ENCODE peak calls at places on chromosomes 2 and 18, in seven cellular contexts. One of them, this sample, is unnamed.

GRCh38 chr2:86453838-86454237 is 12.7 kb downstream of the KDM3A start:
- DNase-seq in dorsolateral prefrontal cortex: peak
- DNase-seq in AG08396: no peak
- DNase-seq in K562: no peak
- DNase-seq in body of pancreas: peak
- DNase-seq in colonic mucosa: peak
- DNase-seq in stimulated activated CD8-positive, alpha-beta memory T cell treated with anti-CD3 and anti-CD28 coated beads, Interleukin-15, amount 100 ng/mL, for 4 hours: no peak
- DNase-seq in this sample: peak

GRCh38 chr2:1974391-1974790 is 230.1 kb upstream of the PXDN start:
- DNase-seq in stimulated activated CD8-positive, alpha-beta memory T cell treated with anti-CD3 and anti-CD28 coated beads, Interleukin-15, amount 100 ng/mL, for 4 hours: no peak
- DNase-seq in body of pancreas: peak
- DNase-seq in colonic mucosa: no peak
- DNase-seq in dorsolateral prefrontal cortex: no peak
- DNase-seq in AG08396: no peak
- DNase-seq in K562: no peak
- DNase-seq in this sample: no peak

GRCh38 chr2:198134287-198134955 is 330.0 kb downstream of the PLCL1 start:
- DNase-seq in AG08396: no peak
- DNase-seq in stimulated activated CD8-positive, alpha-beta memory T cell treated with anti-CD3 and anti-CD28 coated beads, Interleukin-15, amount 100 ng/mL, for 4 hours: no peak
- DNase-seq in body of pancreas: no peak
- DNase-seq in colonic mucosa: no peak
- DNase-seq in K562: no peak
- DNase-seq in dorsolateral prefrontal cortex: no peak
- DNase-seq in this sample: no peak

GRCh38 chr2:225600865-225601264 is 201.4 kb downstream of the NYAP2 start:
- DNase-seq in K562: no peak
- DNase-seq in AG08396: no peak
- DNase-seq in stimulated activated CD8-positive, alpha-beta memory T cell treated with anti-CD3 and anti-CD28 coated beads, Interleukin-15, amount 100 ng/mL, for 4 hours: no peak
- DNase-seq in colonic mucosa: no peak
- DNase-seq in dorsolateral prefrontal cortex: no peak
- DNase-seq in body of pancreas: no peak
- DNase-seq in this sample: no peak

GRCh38 chr2:44186800-44187199 is 18.1 kb downstream of the PPM1B start:
- DNase-seq in K562: no peak
- DNase-seq in body of pancreas: no peak
- DNase-seq in dorsolateral prefrontal cortex: no peak
- DNase-seq in AG08396: no peak
- DNase-seq in colonic mucosa: no peak
- DNase-seq in stimulated activated CD8-positive, alpha-beta memory T cell treated with anti-CD3 and anti-CD28 coated beads, Interleukin-15, amount 100 ng/mL, for 4 hours: no peak
- DNase-seq in this sample: no peak

GRCh38 chr2:171706152-171706803 is 19.0 kb downstream of the DYNC1I2 start:
- DNase-seq in body of pancreas: no peak
- DNase-seq in AG08396: no peak
- DNase-seq in colonic mucosa: no peak
- DNase-seq in K562: peak
- DNase-seq in dorsolateral prefrontal cortex: no peak
- DNase-seq in stimulated activated CD8-positive, alpha-beta memory T cell treated with anti-CD3 and anti-CD28 coated beads, Interleukin-15, amount 100 ng/mL, for 4 hours: no peak
- DNase-seq in this sample: no peak

GRCh38 chr2:173432049-173432754 is 77.5 kb downstream of the CDCA7 start:
- DNase-seq in AG08396: peak
- DNase-seq in dorsolateral prefrontal cortex: no peak
- DNase-seq in stimulated activated CD8-positive, alpha-beta memory T cell treated with anti-CD3 and anti-CD28 coated beads, Interleukin-15, amount 100 ng/mL, for 4 hours: no peak
- DNase-seq in K562: no peak
- DNase-seq in body of pancreas: no peak
- DNase-seq in colonic mucosa: no peak
- DNase-seq in this sample: no peak

GRCh38 chr2:62307469-62308389 is 111.8 kb downstream of the B3GNT2 start:
- DNase-seq in body of pancreas: no peak
- DNase-seq in colonic mucosa: peak
- DNase-seq in stimulated activated CD8-positive, alpha-beta memory T cell treated with anti-CD3 and anti-CD28 coated beads, Interleukin-15, amount 100 ng/mL, for 4 hours: no peak
- DNase-seq in K562: no peak
- DNase-seq in dorsolateral prefrontal cortex: no peak
- DNase-seq in AG08396: no peak
- DNase-seq in this sample: no peak

GRCh38 chr18:48791636-48792105 is 159.1 kb downstream of the SMAD7 start:
- DNase-seq in dorsolateral prefrontal cortex: no peak
- DNase-seq in body of pancreas: no peak
- DNase-seq in colonic mucosa: no peak
- DNase-seq in K562: no peak
- DNase-seq in AG08396: no peak
- DNase-seq in stimulated activated CD8-positive, alpha-beta memory T cell treated with anti-CD3 and anti-CD28 coated beads, Interleukin-15, amount 100 ng/mL, for 4 hours: no peak
- DNase-seq in this sample: no peak

GRCh38 chr18:468841-469796 is 31.4 kb downstream of the COLEC12 start:
- DNase-seq in stimulated activated CD8-positive, alpha-beta memory T cell treated with anti-CD3 and anti-CD28 coated beads, Interleukin-15, amount 100 ng/mL, for 4 hours: no peak
- DNase-seq in colonic mucosa: no peak
- DNase-seq in dorsolateral prefrontal cortex: peak
- DNase-seq in AG08396: no peak
- DNase-seq in K562: no peak
- DNase-seq in body of pancreas: no peak
- DNase-seq in this sample: no peak

GRCh38 chr18:47215554-47216138 is 35.8 kb downstream of the SKOR2 start:
- DNase-seq in colonic mucosa: no peak
- DNase-seq in body of pancreas: peak
- DNase-seq in AG08396: peak
- DNase-seq in dorsolateral prefrontal cortex: peak
- DNase-seq in K562: peak
- DNase-seq in stimulated activated CD8-positive, alpha-beta memory T cell treated with anti-CD3 and anti-CD28 coated beads, Interleukin-15, amount 100 ng/mL, for 4 hours: no peak
- DNase-seq in this sample: peak

GRCh38 chr2:126777620-126777978 is 121.1 kb upstream of the TEX51 start:
- DNase-seq in K562: no peak
- DNase-seq in AG08396: no peak
- DNase-seq in body of pancreas: no peak
- DNase-seq in colonic mucosa: no peak
- DNase-seq in stimulated activated CD8-positive, alpha-beta memory T cell treated with anti-CD3 and anti-CD28 coated beads, Interleukin-15, amount 100 ng/mL, for 4 hours: no peak
- DNase-seq in dorsolateral prefrontal cortex: no peak
- DNase-seq in this sample: no peak

GRCh38 chr2:241860184-241861078 is 1.7 kb upstream of the PDCD1 start:
- DNase-seq in dorsolateral prefrontal cortex: no peak
- DNase-seq in body of pancreas: no peak
- DNase-seq in AG08396: no peak
- DNase-seq in stimulated activated CD8-positive, alpha-beta memory T cell treated with anti-CD3 and anti-CD28 coated beads, Interleukin-15, amount 100 ng/mL, for 4 hours: no peak
- DNase-seq in K562: no peak
- DNase-seq in colonic mucosa: no peak
- DNase-seq in this sample: peak

GRCh38 chr18:41938445-41938844 is 16.6 kb upstream of the PIK3C3 start:
- DNase-seq in body of pancreas: no peak
- DNase-seq in stimulated activated CD8-positive, alpha-beta memory T cell treated with anti-CD3 and anti-CD28 coated beads, Interleukin-15, amount 100 ng/mL, for 4 hours: no peak
- DNase-seq in AG08396: peak
- DNase-seq in dorsolateral prefrontal cortex: no peak
- DNase-seq in K562: no peak
- DNase-seq in colonic mucosa: no peak
- DNase-seq in this sample: peak

GRCh38 chr2:133232556-133232955 is 335.7 kb downstream of the NCKAP5 start:
- DNase-seq in dorsolateral prefrontal cortex: no peak
- DNase-seq in colonic mucosa: no peak
- DNase-seq in stimulated activated CD8-positive, alpha-beta memory T cell treated with anti-CD3 and anti-CD28 coated beads, Interleukin-15, amount 100 ng/mL, for 4 hours: no peak
- DNase-seq in AG08396: no peak
- DNase-seq in body of pancreas: no peak
- DNase-seq in K562: no peak
- DNase-seq in this sample: no peak

GRCh38 chr2:158457092-158457825 is 507 bp downstream of the PKP4 start:
- DNase-seq in AG08396: peak
- DNase-seq in body of pancreas: peak
- DNase-seq in K562: peak
- DNase-seq in colonic mucosa: peak
- DNase-seq in stimulated activated CD8-positive, alpha-beta memory T cell treated with anti-CD3 and anti-CD28 coated beads, Interleukin-15, amount 100 ng/mL, for 4 hours: peak
- DNase-seq in dorsolateral prefrontal cortex: peak
- DNase-seq in this sample: peak

GRCh38 chr2:187614756-187615155 is 60.5 kb upstream of the TFPI start:
- DNase-seq in K562: no peak
- DNase-seq in AG08396: peak
- DNase-seq in colonic mucosa: no peak
- DNase-seq in dorsolateral prefrontal cortex: no peak
- DNase-seq in body of pancreas: no peak
- DNase-seq in stimulated activated CD8-positive, alpha-beta memory T cell treated with anti-CD3 and anti-CD28 coated beads, Interleukin-15, amount 100 ng/mL, for 4 hours: no peak
- DNase-seq in this sample: no peak

GRCh38 chr2:213306320-213306942 is 22.2 kb downstream of the SPAG16 start:
- DNase-seq in stimulated activated CD8-positive, alpha-beta memory T cell treated with anti-CD3 and anti-CD28 coated beads, Interleukin-15, amount 100 ng/mL, for 4 hours: no peak
- DNase-seq in dorsolateral prefrontal cortex: no peak
- DNase-seq in body of pancreas: peak
- DNase-seq in colonic mucosa: peak
- DNase-seq in AG08396: peak
- DNase-seq in K562: no peak
- DNase-seq in this sample: no peak

GRCh38 chr2:75098856-75099255 is 100.5 kb downstream of the TACR1 start:
- DNase-seq in colonic mucosa: no peak
- DNase-seq in AG08396: peak
- DNase-seq in K562: no peak
- DNase-seq in body of pancreas: no peak
- DNase-seq in dorsolateral prefrontal cortex: no peak
- DNase-seq in stimulated activated CD8-positive, alpha-beta memory T cell treated with anti-CD3 and anti-CD28 coated beads, Interleukin-15, amount 100 ng/mL, for 4 hours: no peak
- DNase-seq in this sample: peak

GRCh38 chr18:51878724-51879123 is 461.3 kb upstream of the DCC start:
- DNase-seq in K562: no peak
- DNase-seq in stimulated activated CD8-positive, alpha-beta memory T cell treated with anti-CD3 and anti-CD28 coated beads, Interleukin-15, amount 100 ng/mL, for 4 hours: no peak
- DNase-seq in colonic mucosa: no peak
- DNase-seq in dorsolateral prefrontal cortex: no peak
- DNase-seq in AG08396: no peak
- DNase-seq in body of pancreas: no peak
- DNase-seq in this sample: no peak

GRCh38 chr18:58205087-58205779 is 161.2 kb downstream of the NEDD4L start:
- DNase-seq in colonic mucosa: peak
- DNase-seq in stimulated activated CD8-positive, alpha-beta memory T cell treated with anti-CD3 and anti-CD28 coated beads, Interleukin-15, amount 100 ng/mL, for 4 hours: no peak
- DNase-seq in body of pancreas: peak
- DNase-seq in AG08396: peak
- DNase-seq in dorsolateral prefrontal cortex: no peak
- DNase-seq in K562: no peak
- DNase-seq in this sample: no peak

GRCh38 chr18:3114456-3114855 is 101.5 kb upstream of the LPIN2 start:
- DNase-seq in K562: no peak
- DNase-seq in dorsolateral prefrontal cortex: no peak
- DNase-seq in colonic mucosa: no peak
- DNase-seq in stimulated activated CD8-positive, alpha-beta memory T cell treated with anti-CD3 and anti-CD28 coated beads, Interleukin-15, amount 100 ng/mL, for 4 hours: no peak
- DNase-seq in body of pancreas: no peak
- DNase-seq in AG08396: no peak
- DNase-seq in this sample: no peak

GRCh38 chr2:223959688-223960087 is 2.4 kb downstream of the MRPL44 start:
- DNase-seq in body of pancreas: peak
- DNase-seq in stimulated activated CD8-positive, alpha-beta memory T cell treated with anti-CD3 and anti-CD28 coated beads, Interleukin-15, amount 100 ng/mL, for 4 hours: no peak
- DNase-seq in AG08396: no peak
- DNase-seq in colonic mucosa: peak
- DNase-seq in K562: no peak
- DNase-seq in dorsolateral prefrontal cortex: no peak
- DNase-seq in this sample: no peak

GRCh38 chr2:46873632-46874068 is 42.0 kb downstream of the MCFD2 start:
- DNase-seq in dorsolateral prefrontal cortex: peak
- DNase-seq in colonic mucosa: peak
- DNase-seq in K562: peak
- DNase-seq in body of pancreas: peak
- DNase-seq in stimulated activated CD8-positive, alpha-beta memory T cell treated with anti-CD3 and anti-CD28 coated beads, Interleukin-15, amount 100 ng/mL, for 4 hours: no peak
- DNase-seq in AG08396: peak
- DNase-seq in this sample: peak

GRCh38 chr2:223668302-223668998 is 66.3 kb upstream of the SCG2 start:
- DNase-seq in K562: no peak
- DNase-seq in body of pancreas: no peak
- DNase-seq in AG08396: peak
- DNase-seq in colonic mucosa: no peak
- DNase-seq in stimulated activated CD8-positive, alpha-beta memory T cell treated with anti-CD3 and anti-CD28 coated beads, Interleukin-15, amount 100 ng/mL, for 4 hours: no peak
- DNase-seq in dorsolateral prefrontal cortex: no peak
- DNase-seq in this sample: no peak

GRCh38 chr2:38475567-38475881 is 98.5 kb upstream of the ATL2 start:
- DNase-seq in colonic mucosa: no peak
- DNase-seq in body of pancreas: no peak
- DNase-seq in K562: no peak
- DNase-seq in AG08396: no peak
- DNase-seq in stimulated activated CD8-positive, alpha-beta memory T cell treated with anti-CD3 and anti-CD28 coated beads, Interleukin-15, amount 100 ng/mL, for 4 hours: no peak
- DNase-seq in dorsolateral prefrontal cortex: no peak
- DNase-seq in this sample: no peak

GRCh38 chr2:72883356-72883962 is 3.7 kb upstream of the SPR start:
- DNase-seq in K562: no peak
- DNase-seq in AG08396: peak
- DNase-seq in colonic mucosa: peak
- DNase-seq in dorsolateral prefrontal cortex: no peak
- DNase-seq in stimulated activated CD8-positive, alpha-beta memory T cell treated with anti-CD3 and anti-CD28 coated beads, Interleukin-15, amount 100 ng/mL, for 4 hours: no peak
- DNase-seq in body of pancreas: no peak
- DNase-seq in this sample: peak